ENCODE peak calls at places on chromosomes 3 and 15, in four cellular contexts. P is transverse colon, C is tibial nerve, D is nephron progenitor cell. V is an unnamed sample.
A peak's percentile ranks its signal among the peaks of the same experiment; 100 is the strongest.

GRCh38 chr3:40432793-40433192 is 24.3 kb upstream of the RPL14 start:
- DNase-seq in D (no peak), P (no peak), C (no peak), V (no peak)

GRCh38 chr3:102225407-102226132 is 209.2 kb upstream of the ZPLD1 start:
- DNase-seq in P (no peak), C (no peak), D (no peak), V (peak; percentile 74)

GRCh38 chr15:101190196-101190595 is 61.7 kb downstream of the CHSY1 start:
- DNase-seq in C (no peak), D (no peak), P (no peak), V (no peak)

GRCh38 chr15:52789601-52790165 is 453 bp downstream of the ONECUT1 start:
- DNase-seq in D (peak; percentile 49), C (no peak), P (no peak), V (no peak)

GRCh38 chr3:158160958-158161357 is 51.1 kb downstream of the RSRC1 start:
- DNase-seq in C (no peak), D (no peak), P (no peak), V (peak; percentile 7)

GRCh38 chr15:59332009-59332408 is 40.7 kb downstream of the MYO1E start:
- DNase-seq in D (no peak), P (no peak), C (no peak), V (no peak)

GRCh38 chr15:68488290-68488689 is 56.3 kb upstream of the ITGA11 start:
- DNase-seq in D (no peak), P (no peak), C (no peak), V (no peak)

GRCh38 chr3:3127432-3128010 is 781 bp downstream of the TRNT1 start:
- DNase-seq in P (no peak), C (no peak), D (no peak), V (peak; percentile 12)

GRCh38 chr3:176930942-176931341 is 266.3 kb downstream of the TBL1XR1 start:
- DNase-seq in D (no peak), C (no peak), P (no peak), V (no peak)

GRCh38 chr3:167350245-167350862 is 29.7 kb downstream of the ZBBX start:
- DNase-seq in P (no peak), D (peak; percentile 9), C (no peak), V (peak; percentile 28)

GRCh38 chr15:65954289-65954741 is 85.0 kb downstream of the RAB11A start:
- DNase-seq in D (no peak), P (no peak), C (no peak), V (no peak)

GRCh38 chr3:39398700-39399099 is 7.8 kb upstream of the RPSA start:
- DNase-seq in C (no peak), P (no peak), D (no peak), V (no peak)

GRCh38 chr3:66991478-66991877 is 6.6 kb upstream of the KBTBD8 start:
- DNase-seq in D (no peak), P (no peak), C (no peak), V (peak; percentile 49)

GRCh38 chr15:26866298-26867198 is at the start of gene GABRA5:
- DNase-seq in D (peak; percentile 74), C (no peak), P (no peak), V (peak; percentile 70)
- TF ChIP-seq CTCF in D (no peak), C (peak; percentile 25), P (no peak), V (peak; percentile 53)

GRCh38 chr3:128407986-128408692 is 58.6 kb downstream of the DNAJB8 start:
- DNase-seq in P (no peak), C (no peak), D (no peak), V (no peak)

GRCh38 chr3:128410669-128411573 is 55.8 kb downstream of the DNAJB8 start:
- DNase-seq in C (no peak), P (no peak), D (no peak), V (no peak)

GRCh38 chr3:128407247-128407646 is 59.4 kb downstream of the DNAJB8 start:
- DNase-seq in P (no peak), C (no peak), D (no peak), V (no peak)

GRCh38 chr3:128409621-128410581 is 56.8 kb downstream of the DNAJB8 start:
- DNase-seq in C (no peak), D (no peak), P (no peak), V (no peak)

DNA sequence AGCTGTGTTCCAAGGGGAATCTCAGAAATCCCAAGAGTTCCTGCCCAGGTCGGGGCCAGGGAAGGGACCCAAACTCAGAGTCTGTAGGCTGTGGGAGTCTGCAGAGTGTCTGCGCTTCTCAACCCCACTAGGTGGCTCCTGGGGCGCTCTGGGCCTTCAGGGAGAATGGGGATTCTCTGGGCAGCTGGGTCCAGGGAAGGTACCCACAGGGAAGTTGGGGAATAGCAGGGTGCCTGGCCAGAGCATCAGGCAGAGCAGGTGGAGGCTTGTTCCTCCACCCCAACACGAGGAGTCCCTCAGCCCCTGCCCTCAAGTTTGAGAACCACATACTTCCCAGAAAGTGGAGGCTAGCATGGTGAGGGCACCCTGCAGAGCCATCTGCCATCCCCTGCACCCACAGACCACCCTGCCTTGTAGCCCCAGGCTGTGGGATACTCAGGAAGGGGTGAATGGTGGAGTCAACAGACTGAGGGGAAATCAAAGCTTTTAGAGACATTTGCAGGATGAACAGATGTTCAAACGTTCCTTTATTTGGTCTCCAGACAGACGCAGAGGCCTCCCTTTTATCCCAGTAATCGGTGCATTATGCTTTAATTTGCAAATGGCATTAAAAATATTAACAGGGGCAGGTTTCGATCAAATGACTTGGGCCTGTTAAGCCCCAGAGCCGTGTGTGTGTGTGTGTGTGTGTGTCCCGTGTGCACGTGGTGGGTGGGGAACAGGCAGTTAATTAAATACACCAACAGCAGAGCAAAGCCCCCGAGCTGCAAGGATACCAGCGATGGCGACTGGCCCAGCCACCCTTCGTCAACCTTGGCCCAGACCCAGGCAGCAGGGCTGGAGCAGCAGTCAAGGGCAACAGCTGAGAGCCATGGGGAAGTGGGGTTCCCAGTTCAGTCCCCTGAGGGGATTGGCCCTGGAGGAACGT is 57.7 kb downstream of the DNAJB8 start:
- DNase-seq in D (no peak), P (no peak), C (no peak), V (no peak)
- TF ChIP-seq CTCF in D (no peak), P (no peak), C (no peak), V (no peak)

DNA sequence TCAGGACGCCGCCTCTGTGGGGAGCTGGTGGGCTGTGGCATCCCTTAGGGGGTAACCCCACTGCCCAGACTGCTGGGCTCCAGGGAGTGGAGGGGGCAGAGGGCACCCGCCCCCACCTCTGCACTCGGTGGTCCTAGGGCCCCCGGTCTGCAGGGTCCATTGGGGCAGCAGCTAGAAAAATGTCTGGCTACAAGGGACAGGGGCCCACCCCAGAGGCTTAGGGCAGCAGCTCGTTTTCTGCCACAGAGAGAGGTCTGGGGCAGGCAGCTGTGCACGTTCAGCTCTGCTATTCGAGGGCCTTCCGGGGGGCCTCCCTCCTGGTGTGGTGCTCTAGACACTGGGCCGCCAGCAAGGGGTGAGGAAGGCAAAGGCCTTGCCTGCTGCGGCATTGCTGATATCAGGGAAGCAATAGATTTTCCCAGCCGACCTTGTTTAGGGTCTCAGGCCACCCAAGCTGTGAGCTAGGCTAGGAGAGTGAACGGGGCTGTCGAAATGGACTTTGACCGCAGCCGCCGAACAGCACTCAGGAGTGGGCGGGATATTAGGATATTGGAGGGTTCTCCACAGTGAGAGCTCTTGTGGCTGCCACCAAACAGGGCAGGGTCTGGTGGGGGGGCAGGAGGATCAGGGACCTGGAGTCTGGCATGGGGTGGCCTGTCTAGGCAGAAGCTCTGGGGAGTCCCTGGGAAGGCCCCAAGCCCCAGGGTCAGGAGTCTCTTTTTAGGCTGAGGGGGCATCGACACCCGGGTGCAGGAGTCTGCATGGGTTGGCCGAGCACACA is 61.4 kb upstream of the KLF13 start:
- DNase-seq in C (no peak), D (no peak), P (peak; percentile 60), V (peak; percentile 46)
- TF ChIP-seq CTCF in C (no peak), D (no peak), P (no peak), V (no peak)

DNA sequence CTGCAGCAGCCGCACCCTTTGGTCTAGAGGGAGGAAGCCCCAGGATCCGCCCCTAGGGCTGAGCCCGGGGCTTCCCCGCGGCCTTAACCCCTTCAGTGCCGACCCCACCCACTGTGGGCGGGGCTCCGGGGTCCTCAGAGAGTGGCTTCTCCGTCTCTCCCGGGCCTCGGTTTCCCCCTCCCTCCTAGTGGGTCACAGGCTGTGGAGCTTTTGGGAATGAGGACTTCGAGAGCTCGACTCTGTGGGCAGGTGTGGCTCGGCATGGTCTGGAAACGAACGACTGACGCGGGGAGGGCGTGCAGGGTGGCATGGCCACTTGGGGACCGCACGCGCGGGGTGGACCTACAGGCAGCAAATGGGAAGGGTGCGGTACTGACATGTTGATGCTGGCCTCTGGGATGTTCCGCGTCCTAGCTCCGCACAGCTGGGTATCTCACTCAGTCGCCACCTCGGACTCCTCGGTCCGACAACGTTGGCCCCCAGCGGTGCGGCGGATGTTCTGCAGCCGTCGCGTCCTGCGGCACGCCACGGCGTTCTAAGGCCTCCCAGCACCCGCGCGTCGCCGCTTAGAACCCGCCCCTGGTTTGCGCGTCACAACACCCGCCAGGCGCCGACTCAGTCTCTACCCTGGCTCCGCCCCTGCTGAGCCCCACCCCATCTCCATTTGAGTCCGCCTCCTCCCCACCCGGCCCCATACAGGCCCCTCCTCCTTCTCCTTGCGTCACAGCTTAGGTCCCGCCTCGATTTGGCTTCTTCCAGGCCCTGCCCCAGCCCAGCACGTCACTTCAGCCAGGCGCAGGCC is at the start of the genes HYAL3 and NAA80:
- DNase-seq in D (peak; percentile 99), P (peak; percentile 100), C (peak; percentile 99), V (peak; percentile 100)
- TF ChIP-seq CTCF in D (peak; percentile 26), P (peak; percentile 69), C (peak; percentile 82), V (peak; percentile 30)

V was measured in hepatocyte.